ENCODE peak calls at places on chromosomes 3 and 15, in six cellular contexts. O is GM23338, U is breast epithelium, T is stomach, X is sigmoid colon, I is prostate gland. H is an unnamed sample.
A peak's percentile ranks its signal among the peaks of the same experiment; 100 is the strongest.

GRCh38 chr15:88645171-88646087 is 6.6 kb downstream of the ISG20 start:
- DNase-seq in O (no peak), U (no peak), T (peak; percentile 17), X (peak; percentile 27), I (no peak), H (peak; percentile 61)

GRCh38 chr3:123138819-123139517 is 62.8 kb upstream of the SEC22A start:
- DNase-seq in O (no peak), U (no peak), T (no peak), X (no peak), I (no peak), H (peak; percentile 65)

GRCh38 chr3:98563661-98564281 is 29.6 kb downstream of the CPOX start:
- DNase-seq in O (no peak), U (no peak), T (no peak), X (no peak), I (no peak), H (no peak)

GRCh38 chr3:101216710-101217457 is 103.5 kb downstream of the IMPG2 start:
- DNase-seq in O (no peak), U (peak; percentile 30), T (no peak), X (peak; percentile 85), I (no peak), H (no peak)

GRCh38 chr3:51392301-51393095 is 1.4 kb downstream of the RBM15B start:
- DNase-seq in O (no peak), U (no peak), T (no peak), X (no peak), I (no peak), H (peak; percentile 83)

GRCh38 chr3:118760611-118761606 is 273.7 kb downstream of the IGSF11 start:
- DNase-seq in O (peak; percentile 79), U (no peak), T (no peak), X (no peak), I (no peak), H (no peak)

GRCh38 chr3:33093847-33094246 is 3.1 kb downstream of the GLB1 start:
- DNase-seq in O (peak; percentile 49), U (no peak), T (no peak), X (no peak), I (no peak), H (peak; percentile 78)

GRCh38 chr3:36804295-36805055 is 40.1 kb upstream of the DCLK3 start:
- DNase-seq in O (peak; percentile 39), U (no peak), T (no peak), X (no peak), I (no peak), H (no peak)

GRCh38 chr15:80846416-80846815 is 67.2 kb downstream of the CEMIP start:
- DNase-seq in O (peak; percentile 16), U (no peak), T (no peak), X (no peak), I (no peak), H (no peak)

GRCh38 chr3:126817781-126818180 is 113.7 kb downstream of the CHCHD6 start:
- DNase-seq in O (no peak), U (no peak), T (no peak), X (no peak), I (no peak), H (no peak)

GRCh38 chr15:75138016-75138999 is 63.4 kb upstream of the C15orf39 start:
- DNase-seq in O (no peak), U (no peak), T (no peak), X (no peak), I (no peak), H (no peak)

GRCh38 chr3:10772230-10773161 is 43.5 kb upstream of the SLC6A11 start:
- DNase-seq in O (peak; percentile 85), U (no peak), T (no peak), X (no peak), I (no peak), H (peak; percentile 52)

GRCh38 chr15:52220896-52221660 is 29.9 kb upstream of the GNB5 start:
- DNase-seq in O (no peak), U (no peak), T (no peak), X (no peak), I (no peak), H (no peak)

GRCh38 chr3:53221345-53221744 is 34.5 kb downstream of the TKT start:
- DNase-seq in O (no peak), U (no peak), T (no peak), X (no peak), I (no peak), H (no peak)

GRCh38 chr3:43434431-43434830 is 148.1 kb downstream of the SNRK start:
- DNase-seq in O (no peak), U (no peak), T (no peak), X (no peak), I (no peak), H (no peak)

GRCh38 chr3:27467545-27467944 is 16.6 kb downstream of the SLC4A7 start:
- DNase-seq in O (peak; percentile 31), U (no peak), T (no peak), X (no peak), I (no peak), H (no peak)

GRCh38 chr15:67840747-67841634 is 1.1 kb upstream of the RNU6-1 start:
- DNase-seq in O (no peak), U (no peak), T (no peak), X (peak; percentile 75), I (no peak), H (peak; percentile 84)

GRCh38 chr3:30650348-30650995 is 44.1 kb downstream of the TGFBR2 start:
- DNase-seq in O (no peak), U (no peak), T (no peak), X (no peak), I (no peak), H (no peak)

GRCh38 chr3:167941234-167941995 is 154.3 kb downstream of the GOLIM4 start:
- DNase-seq in O (no peak), U (peak; percentile 20), T (no peak), X (peak; percentile 69), I (no peak), H (no peak)

GRCh38 chr3:113132571-113132996 is 78.8 kb upstream of the BOC start:
- DNase-seq in O (no peak), U (no peak), T (no peak), X (no peak), I (no peak), H (no peak)
- H3K4me1 ChIP-seq in O (no peaks in the 10 kb centered on the region), U (no peaks in the 10 kb centered on the region), T (no peaks in the 10 kb centered on the region), X (no peaks in the 10 kb centered on the region), I (no peaks in the 10 kb centered on the region), H (no peaks in the 10 kb centered on the region)

GRCh38 chr15:90209591-90209990 is 8.5 kb downstream of the SEMA4B start:
- DNase-seq in O (no peak), U (no peak), T (no peak), X (no peak), I (no peak), H (no peak)
- TF ChIP-seq POLR2AphosphoS5 in O (no peak), U (no peak), T (no peak), X (no peak), I (no peak), H (no peak)

GRCh38 chr3:132248490-132248889 is 68.7 kb upstream of the ACP3 start:
- DNase-seq in O (no peak), U (no peak), T (no peak), X (no peak), I (no peak), H (no peak)

GRCh38 chr3:132256984-132257383 is 60.2 kb upstream of the ACP3 start:
- DNase-seq in O (peak; percentile 83), U (peak; percentile 20), T (peak; percentile 40), X (no peak), I (peak; percentile 50), H (no peak)

GRCh38 chr3:132255041-132255745 is 62.0 kb upstream of the ACP3 start:
- DNase-seq in O (peak; percentile 8), U (no peak), T (no peak), X (no peak), I (no peak), H (no peak)

GRCh38 chr3:132253262-132253878 is 63.8 kb upstream of the ACP3 start:
- DNase-seq in O (peak; percentile 83), U (no peak), T (no peak), X (no peak), I (peak; percentile 53), H (no peak)

DNA sequence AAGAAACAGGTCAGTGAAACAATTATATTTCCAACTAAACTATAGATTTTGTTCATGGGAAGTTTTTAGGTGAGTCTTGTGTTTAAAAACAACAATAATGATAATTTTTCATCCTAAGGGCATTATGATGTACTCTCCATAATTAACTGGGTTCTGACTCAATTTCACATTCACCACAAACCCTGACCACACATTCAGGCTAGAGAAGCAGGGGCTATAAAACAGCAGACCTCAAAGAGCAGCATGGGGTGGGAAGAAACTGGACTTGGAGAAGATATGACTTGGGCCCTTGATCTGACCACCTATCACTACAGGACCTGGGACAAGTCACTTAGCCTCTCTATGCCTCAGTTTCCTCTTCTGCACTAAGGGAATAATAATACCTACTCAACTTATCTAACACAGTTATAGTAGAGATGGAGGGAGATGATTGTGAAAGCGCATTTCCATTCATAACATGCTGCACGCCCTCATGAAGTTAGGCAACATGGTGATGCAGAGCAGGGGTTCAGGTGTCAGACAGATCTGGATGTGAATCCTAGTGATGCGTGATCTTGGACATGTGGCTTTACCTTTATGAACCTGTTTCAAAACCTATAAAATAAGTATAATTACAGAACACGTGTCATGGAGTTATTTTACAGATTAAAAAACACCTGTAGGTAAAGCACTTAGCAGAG is 63.0 kb upstream of the ACP3 start:
- DNase-seq in O (no peak), U (no peak), T (no peak), X (no peak), I (no peak), H (no peak)
- H3K27ac ChIP-seq in O (no peak overlapping the region), U (no peak overlapping the region), T (no peak overlapping the region), X (no peak overlapping the region), I (peak overlapping the region; percentile 73), H (no peak overlapping the region)

DNA sequence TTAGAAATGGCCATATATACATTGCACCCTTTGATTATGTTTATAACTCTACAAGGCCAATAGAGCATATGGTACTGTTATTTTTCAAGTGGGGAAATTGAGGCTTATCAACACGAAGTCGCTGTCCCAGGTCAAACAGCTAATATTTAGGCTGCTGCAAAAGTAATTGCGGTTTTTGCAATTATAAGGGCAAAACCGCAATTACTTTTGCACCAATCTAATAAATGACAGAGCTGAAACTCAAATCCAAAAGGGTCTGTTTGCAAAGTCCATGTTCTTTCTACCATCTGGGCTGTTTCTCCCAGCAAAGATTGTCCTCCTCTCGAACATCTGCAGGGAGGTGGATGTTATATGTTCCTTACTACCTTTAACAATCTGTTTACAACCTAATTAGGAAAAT is 147.2 kb downstream of the CADPS start:
- DNase-seq in O (no peak), U (no peak), T (no peak), X (no peak), I (no peak), H (no peak)
- H3K4me1 ChIP-seq in O (peaks cover 3% of the 10 kb centered on the region), U (no peaks in the 10 kb centered on the region), T (no peaks in the 10 kb centered on the region), X (no peaks in the 10 kb centered on the region), I (no peaks in the 10 kb centered on the region), H (no peaks in the 10 kb centered on the region)

DNA sequence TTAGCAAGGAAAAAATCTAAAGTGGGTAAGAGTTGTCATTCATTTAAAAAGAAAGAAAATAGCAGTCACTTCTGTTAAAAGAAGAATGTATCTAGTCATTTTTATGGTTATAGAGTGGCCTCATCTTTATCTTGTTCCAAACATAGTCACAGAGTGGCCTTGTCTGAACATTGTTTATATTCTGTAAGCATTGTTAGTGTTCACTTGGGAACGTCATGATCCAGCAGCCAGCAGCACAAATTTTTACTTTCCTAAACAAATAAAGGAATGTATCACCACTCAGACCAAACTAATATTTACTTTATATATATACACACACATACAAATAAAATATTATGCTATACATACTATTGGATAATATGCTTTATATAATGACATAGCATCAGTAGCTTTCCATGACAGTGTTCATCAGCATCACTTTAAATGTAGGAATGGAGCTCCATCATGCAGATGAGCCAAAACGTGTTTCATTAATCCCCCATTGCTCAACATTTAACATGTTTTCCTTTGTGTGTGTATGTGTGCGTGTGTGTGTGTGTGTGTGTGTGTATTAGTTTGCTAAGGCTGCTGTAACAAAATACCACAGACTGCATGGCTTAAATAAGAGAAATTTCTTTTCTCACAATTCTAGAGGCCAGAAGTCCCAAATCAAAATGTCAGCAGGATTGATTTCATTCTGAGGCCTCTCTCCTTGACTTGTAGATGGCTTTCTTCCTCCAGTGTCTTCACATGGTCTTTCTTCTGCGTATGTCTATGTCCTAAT is 39.6 kb upstream of the GYG1 start:
- DNase-seq in O (no peak), U (no peak), T (no peak), X (no peak), I (no peak), H (no peak)
- TF ChIP-seq POLR2AphosphoS5 in O (no peak), U (no peak), T (peak; percentile 25), X (peak; percentile 72), I (peak; percentile 74), H (no peak)

H was measured in spleen.